ENCODE peak calls at places on chromosomes 5 and 9, in ten cellular contexts. A is choroid plexus epithelial cell; K is kidney; W is dorsolateral prefrontal cortex; T is GM10248; S is nephron progenitor cell; C is cardiac muscle cell; Z is CD4-positive, alpha-beta T cell; Q is HFF-Myc; R is HFFc6. B is an unnamed sample.

GRCh38 chr5:4984461-4984860 is 155.7 kb upstream of the ADAMTS16 start:
- DNase-seq in A (no peak), K (no peak), W (no peak), T (no peak), S (no peak), C (no peak), Z (no peak), Q (no peak), R (no peak), B (no peak)

GRCh38 chr9:117744856-117745389 is 40.7 kb downstream of the TLR4 start:
- DNase-seq in A (no peak), K (no peak), W (peak), T (peak), S (no peak), C (peak), Z (no peak), Q (no peak), R (no peak), B (no peak)

GRCh38 chr5:21244982-21245381 is 1257.0 kb upstream of the CDH18 start:
- DNase-seq in A (no peak), K (no peak), W (no peak), T (no peak), S (no peak), C (no peak), Z (no peak), Q (no peak), R (no peak), B (no peak)

GRCh38 chr9:71796368-71796767 is 28.1 kb upstream of the CEMIP2 start:
- DNase-seq in A (no peak), K (no peak), W (no peak), T (no peak), S (no peak), C (no peak), Z (no peak), Q (no peak), R (peak), B (no peak)

GRCh38 chr5:548256-548655 is 24.0 kb upstream of the SLC9A3 start:
- DNase-seq in A (no peak), K (peak), W (peak), T (no peak), S (peak), C (no peak), Z (no peak), Q (no peak), R (peak), B (no peak)

GRCh38 chr9:89505795-89506385 is 8.0 kb upstream of the SEMA4D start:
- DNase-seq in A (no peak), K (no peak), W (no peak), T (no peak), S (no peak), C (peak), Z (no peak), Q (no peak), R (no peak), B (no peak)

GRCh38 chr5:14710313-14710994 is 45.9 kb downstream of the OTULIN start:
- DNase-seq in A (no peak), K (no peak), W (no peak), T (no peak), S (no peak), C (no peak), Z (no peak), Q (no peak), R (no peak), B (no peak)

GRCh38 chr9:99169982-99170761 is 51.6 kb downstream of the ALG2 start:
- DNase-seq in A (no peak), K (no peak), W (no peak), T (no peak), S (peak), C (no peak), Z (no peak), Q (no peak), R (no peak), B (no peak)

GRCh38 chr9:72540348-72540873 is 19.0 kb downstream of the TMC1 start:
- DNase-seq in A (peak), K (no peak), W (no peak), T (no peak), S (no peak), C (no peak), Z (no peak), Q (no peak), R (peak), B (no peak)

GRCh38 chr9:91644433-91644832 is 220.8 kb upstream of the NFIL3 start:
- DNase-seq in A (no peak), K (no peak), W (no peak), T (no peak), S (no peak), C (no peak), Z (no peak), Q (no peak), R (no peak), B (no peak)

GRCh38 chr5:86763914-86764313 is 146.2 kb downstream of the COX7C start:
- DNase-seq in A (no peak), K (no peak), W (no peak), T (no peak), S (no peak), C (no peak), Z (no peak), Q (no peak), R (no peak), B (no peak)

GRCh38 chr5:43635374-43635773 is 32.4 kb downstream of the NNT start:
- DNase-seq in A (peak), K (no peak), W (no peak), T (no peak), S (no peak), C (no peak), Z (no peak), Q (no peak), R (peak), B (no peak)

GRCh38 chr5:75744355-75744754 is 27.1 kb upstream of the POC5 start:
- DNase-seq in A (no peak), K (no peak), W (no peak), T (no peak), S (no peak), C (no peak), Z (no peak), Q (no peak), R (no peak), B (no peak)

GRCh38 chr9:86275962-86276361 is 6.4 kb downstream of the ISCA1 start:
- DNase-seq in A (peak), K (no peak), W (no peak), T (no peak), S (no peak), C (no peak), Z (no peak), Q (no peak), R (peak), B (no peak)
- TF ChIP-seq CTCF in A (peak), K (no peak), W (peak), T (no peak), S (peak), C (peak), Z (no peak), Q (peak), R (peak), B (no peak)

GRCh38 chr9:114587345-114588149 is at the start of gene ATP6V1G1:
- DNase-seq in A (peak), K (peak), W (peak), T (peak), S (peak), C (peak), Z (peak), Q (peak), R (peak), B (peak)
- TF ChIP-seq CTCF in A (peak), K (no peak), W (no peak), T (peak), S (no peak), C (peak), Z (no peak), Q (no peak), R (peak), B (no peak)

GRCh38 chr5:77867194-77867691 is 91.1 kb upstream of the TBCA start:
- DNase-seq in A (peak), K (no peak), W (no peak), T (no peak), S (no peak), C (peak), Z (no peak), Q (no peak), R (peak), B (no peak)
- TF ChIP-seq CTCF in A (peak), K (no peak), W (peak), T (no peak), S (no peak), C (peak), Z (no peak), Q (no peak), R (peak), B (no peak)

DNA sequence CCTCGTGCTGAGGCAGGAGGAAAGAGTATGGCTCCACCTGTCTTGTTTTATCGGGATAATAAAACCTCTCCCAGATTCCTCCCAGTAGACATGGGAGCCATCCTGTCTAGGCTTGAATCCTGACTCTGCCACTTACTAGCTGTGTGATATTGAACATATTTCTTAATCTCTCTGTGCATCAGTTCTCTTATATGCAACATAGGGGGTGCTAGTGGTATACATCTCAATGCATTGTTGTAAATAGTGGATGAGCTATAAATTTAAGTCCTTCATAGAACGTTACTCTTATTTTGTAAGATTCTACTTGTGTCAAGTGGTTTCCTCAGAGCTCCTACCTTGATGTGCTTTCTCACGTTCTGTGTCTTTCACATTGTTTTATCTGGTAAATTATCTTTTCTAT is 417.7 kb upstream of the POU5F2 start:
- DNase-seq in A (no peak), K (no peak), W (no peak), T (no peak), S (no peak), C (no peak), Z (no peak), Q (no peak), R (no peak), B (no peak)
- TF ChIP-seq CTCF in A (no peak), K (no peak), W (no peak), T (no peak), S (no peak), C (no peak), Z (no peak), Q (no peak), R (peak), B (no peak)

GRCh38 chr5:112200132-112200531 is 218.9 kb downstream of the EPB41L4A start:
- DNase-seq in A (no peak), K (no peak), W (no peak), T (no peak), S (no peak), C (no peak), Z (no peak), Q (no peak), R (no peak), B (no peak)
- TF ChIP-seq CTCF in A (no peak), K (no peak), W (no peak), T (no peak), S (no peak), C (no peak), Z (no peak), Q (no peak), R (no peak), B (no peak)